ENCODE peak calls at places on chromosomes 16 and 17, in five cellular contexts. One of them, this sample, is unnamed.
A peak's percentile ranks its signal among the peaks of the same experiment; 100 is the strongest.

GRCh38 chr16:21283521-21284289 is 5.6 kb upstream of the CRYM start:
- DNase-seq in T-helper 9 cell: no peak
- DNase-seq in mesendoderm: peak; percentile 73
- DNase-seq in A549: peak; percentile 56
- DNase-seq in cardiac muscle cell: peak; percentile 86
- DNase-seq in this sample: no peak

GRCh38 chr16:77158293-77158692 is 32.7 kb upstream of the MON1B start:
- DNase-seq in T-helper 9 cell: no peak
- DNase-seq in A549: no peak
- DNase-seq in cardiac muscle cell: no peak
- DNase-seq in mesendoderm: no peak
- DNase-seq in this sample: no peak

GRCh38 chr16:47777191-47777590 is 316.1 kb downstream of the PHKB start:
- DNase-seq in mesendoderm: no peak
- DNase-seq in T-helper 9 cell: no peak
- DNase-seq in cardiac muscle cell: no peak
- DNase-seq in A549: no peak
- DNase-seq in this sample: no peak

GRCh38 chr17:79777166-79777843 is 643 bp upstream of the CBX2 start:
- DNase-seq in cardiac muscle cell: peak; percentile 58
- DNase-seq in A549: peak; percentile 87
- DNase-seq in mesendoderm: peak; percentile 76
- DNase-seq in T-helper 9 cell: no peak
- DNase-seq in this sample: no peak

GRCh38 chr16:48441106-48441505 is 55.9 kb upstream of the SIAH1 start:
- DNase-seq in mesendoderm: peak; percentile 57
- DNase-seq in A549: no peak
- DNase-seq in T-helper 9 cell: no peak
- DNase-seq in cardiac muscle cell: no peak
- DNase-seq in this sample: no peak

GRCh38 chr17:59505610-59506276 is 59.7 kb upstream of the DHX40 start:
- DNase-seq in A549: no peak
- DNase-seq in T-helper 9 cell: no peak
- DNase-seq in cardiac muscle cell: no peak
- DNase-seq in mesendoderm: peak; percentile 84
- DNase-seq in this sample: no peak

GRCh38 chr17:31593806-31594205 is 202.3 kb downstream of the RAB11FIP4 start:
- DNase-seq in A549: no peak
- DNase-seq in cardiac muscle cell: no peak
- DNase-seq in T-helper 9 cell: no peak
- DNase-seq in mesendoderm: no peak
- DNase-seq in this sample: no peak

GRCh38 chr17:39699818-39700147 is at the start of gene ERBB2:
- DNase-seq in T-helper 9 cell: no peak
- DNase-seq in cardiac muscle cell: peak; percentile 87
- DNase-seq in A549: peak; percentile 93
- DNase-seq in mesendoderm: peak; percentile 90
- DNase-seq in this sample: no peak

GRCh38 chr16:12120982-12121652 is 144.6 kb downstream of the SNX29 start:
- DNase-seq in T-helper 9 cell: no peak
- DNase-seq in cardiac muscle cell: no peak
- DNase-seq in A549: no peak
- DNase-seq in mesendoderm: no peak
- DNase-seq in this sample: no peak

GRCh38 chr16:51526622-51527021 is 375.6 kb upstream of the SALL1 start:
- DNase-seq in T-helper 9 cell: no peak
- DNase-seq in cardiac muscle cell: no peak
- DNase-seq in mesendoderm: peak; percentile 67
- DNase-seq in A549: no peak
- DNase-seq in this sample: no peak

GRCh38 chr17:43467981-43468541 is 15.7 kb upstream of the DHX8 start:
- DNase-seq in T-helper 9 cell: no peak
- DNase-seq in mesendoderm: no peak
- DNase-seq in A549: no peak
- DNase-seq in cardiac muscle cell: no peak
- DNase-seq in this sample: no peak

GRCh38 chr16:74700206-74701040 is at the start of gene MLKL:
- DNase-seq in A549: peak; percentile 72
- DNase-seq in mesendoderm: peak; percentile 25
- DNase-seq in cardiac muscle cell: peak; percentile 44
- DNase-seq in T-helper 9 cell: peak; percentile 57
- DNase-seq in this sample: no peak

GRCh38 chr17:5825717-5826330 is 241.5 kb upstream of the NLRP1 start:
- DNase-seq in cardiac muscle cell: no peak
- DNase-seq in A549: no peak
- DNase-seq in mesendoderm: no peak
- DNase-seq in T-helper 9 cell: no peak
- DNase-seq in this sample: no peak

GRCh38 chr17:17971431-17972125 is 622 bp downstream of the TOM1L2 start:
- DNase-seq in cardiac muscle cell: peak; percentile 45
- DNase-seq in T-helper 9 cell: no peak
- DNase-seq in A549: peak; percentile 25
- DNase-seq in mesendoderm: peak; percentile 34
- DNase-seq in this sample: no peak

GRCh38 chr17:50147841-50148225 is 2.6 kb downstream of the PPP1R9B start:
- DNase-seq in T-helper 9 cell: no peak
- DNase-seq in A549: no peak
- DNase-seq in mesendoderm: peak; percentile 77
- DNase-seq in cardiac muscle cell: no peak
- DNase-seq in this sample: no peak

GRCh38 chr17:77124192-77124908 is 16.4 kb upstream of the SEC14L1 start:
- DNase-seq in T-helper 9 cell: no peak
- DNase-seq in mesendoderm: no peak
- DNase-seq in cardiac muscle cell: no peak
- DNase-seq in A549: peak; percentile 62
- DNase-seq in this sample: no peak

GRCh38 chr17:35241520-35241919 is 1.4 kb upstream of the SLFN5 start:
- DNase-seq in cardiac muscle cell: no peak
- DNase-seq in T-helper 9 cell: peak; percentile 33
- DNase-seq in A549: no peak
- DNase-seq in mesendoderm: peak; percentile 10
- DNase-seq in this sample: no peak

GRCh38 chr16:58366247-58367031 is 25.8 kb upstream of the GINS3 start:
- DNase-seq in T-helper 9 cell: no peak
- DNase-seq in A549: peak; percentile 21
- DNase-seq in cardiac muscle cell: no peak
- DNase-seq in mesendoderm: no peak
- DNase-seq in this sample: no peak

GRCh38 chr17:7573324-7574080 is 5.9 kb upstream of the CD68 start:
- DNase-seq in A549: peak; percentile 91
- DNase-seq in mesendoderm: peak; percentile 97
- DNase-seq in T-helper 9 cell: peak; percentile 90
- DNase-seq in cardiac muscle cell: peak; percentile 94
- DNase-seq in this sample: peak; percentile 17

This sample was measured in NCI-H2029 treated with DMSO at 0.1 percent for 48 hours.